ENCODE peak calls at places on chromosomes 11 and 22, in eight cellular contexts. T is AG04450, W is astrocyte of the spinal cord, C is left ventricle myocardium inferior, A is colonic mucosa, X is K562, I is fibroblast of mammary gland, G is lower leg skin. N is an unnamed sample.

GRCh38 chr11:62012451-62013265 is 45.2 kb upstream of the FTH1 start:
- DNase-seq in W (no peak), X (no peak), C (no peak), I (peak), T (no peak), G (no peak), A (no peak), N (peak)

GRCh38 chr11:46582588-46582987 is 11.2 kb downstream of the AMBRA1 start:
- DNase-seq in I (no peak), A (no peak), T (no peak), C (no peak), W (no peak), G (no peak), X (no peak), N (no peak)

GRCh38 chr22:37345863-37346514 is 63.7 kb downstream of the CYTH4 start:
- DNase-seq in T (peak), I (peak), G (no peak), W (peak), X (no peak), A (peak), C (peak), N (peak)

GRCh38 chr11:64025205-64025604 is 10.5 kb upstream of the FLRT1 start:
- DNase-seq in T (no peak), G (no peak), W (no peak), A (no peak), C (no peak), X (no peak), I (no peak), N (no peak)

GRCh38 chr11:112211556-112211955 is 14.7 kb upstream of the PTS start:
- DNase-seq in C (no peak), G (no peak), I (no peak), X (no peak), W (no peak), A (no peak), T (no peak), N (no peak)

GRCh38 chr11:69079891-69080290 is 31.2 kb downstream of the TPCN2 start:
- DNase-seq in C (no peak), I (no peak), G (no peak), W (no peak), T (no peak), X (no peak), A (no peak), N (no peak)

GRCh38 chr11:116611998-116612620 is 160.7 kb downstream of the BUD13 start:
- DNase-seq in X (no peak), I (no peak), C (no peak), A (no peak), W (no peak), G (no peak), T (no peak), N (no peak)

GRCh38 chr11:35362571-35362980 is 56.8 kb downstream of the SLC1A2 start:
- DNase-seq in C (no peak), W (no peak), G (no peak), T (no peak), A (no peak), I (peak), X (no peak), N (no peak)

GRCh38 chr22:48261048-48261621 is 1498.7 kb downstream of the TBC1D22A start:
- DNase-seq in G (no peak), C (no peak), X (no peak), A (no peak), I (no peak), W (no peak), T (no peak), N (no peak)

GRCh38 chr11:10845589-10845988 is 12.3 kb downstream of the ZBED5 start:
- DNase-seq in W (no peak), C (no peak), I (no peak), X (no peak), G (no peak), T (no peak), A (no peak), N (no peak)

GRCh38 chr22:20799449-20799848 is 25.5 kb downstream of the SERPIND1 start:
- DNase-seq in A (no peak), G (no peak), X (no peak), C (no peak), T (no peak), I (no peak), W (no peak), N (no peak)

GRCh38 chr11:36026315-36026968 is 82.6 kb downstream of the LDLRAD3 start:
- DNase-seq in W (no peak), I (no peak), A (no peak), T (no peak), C (no peak), G (no peak), X (no peak), N (no peak)

GRCh38 chr11:112972399-112973115 is 11.3 kb downstream of the NCAM1 start:
- DNase-seq in T (no peak), I (no peak), W (no peak), C (no peak), A (no peak), G (no peak), X (no peak), N (no peak)

GRCh38 chr22:29753808-29754657 is 12.8 kb downstream of the ZMAT5 start:
- DNase-seq in G (no peak), A (no peak), W (no peak), C (no peak), X (no peak), I (no peak), T (no peak), N (no peak)

GRCh38 chr22:35918466-35918865 is 110.2 kb downstream of the RBFOX2 start:
- DNase-seq in W (no peak), T (no peak), X (no peak), I (peak), G (no peak), A (no peak), C (no peak), N (no peak)

GRCh38 chr11:128503231-128503991 is 83.9 kb downstream of the ETS1 start:
- DNase-seq in C (no peak), A (no peak), I (peak), T (peak), G (no peak), X (no peak), W (peak), N (peak)

GRCh38 chr22:45478108-45478771 is 24.4 kb upstream of the FBLN1 start:
- DNase-seq in W (peak), C (no peak), X (no peak), A (no peak), T (peak), I (peak), G (no peak), N (peak)

GRCh38 chr11:57290288-57290687 is 34.5 kb downstream of the TNKS1BP1 start:
- DNase-seq in C (no peak), T (no peak), A (no peak), G (no peak), X (no peak), W (peak), I (peak), N (peak)

GRCh38 chr22:21927174-21927823 is 25.3 kb downstream of the PPM1F start:
- DNase-seq in W (no peak), G (no peak), C (no peak), I (no peak), X (peak), T (no peak), A (no peak), N (no peak)

GRCh38 chr11:73830261-73830660 is 42.6 kb downstream of the MRPL48 start:
- DNase-seq in C (no peak), A (no peak), T (no peak), I (no peak), W (no peak), X (no peak), G (no peak), N (no peak)

GRCh38 chr22:49817359-49817758 is 10.3 kb downstream of the BRD1 start:
- DNase-seq in I (no peak), T (no peak), X (no peak), G (no peak), C (no peak), A (no peak), W (no peak), N (no peak)

GRCh38 chr22:49823289-49824045 is 4.2 kb downstream of the BRD1 start:
- DNase-seq in G (no peak), X (no peak), I (no peak), W (no peak), A (no peak), C (no peak), T (no peak), N (no peak)

GRCh38 chr22:49824185-49824925 is 3.3 kb downstream of the BRD1 start:
- DNase-seq in I (no peak), X (no peak), W (no peak), A (no peak), G (no peak), C (no peak), T (no peak), N (no peak)

GRCh38 chr22:49824936-49825335 is 2.7 kb downstream of the BRD1 start:
- DNase-seq in A (no peak), W (no peak), X (no peak), C (no peak), I (no peak), T (no peak), G (no peak), N (no peak)

GRCh38 chr22:49820984-49821383 is 6.7 kb downstream of the BRD1 start:
- DNase-seq in A (no peak), W (no peak), I (peak), X (no peak), G (no peak), C (no peak), T (no peak), N (peak)
- TF ChIP-seq CTCF in A (no peak), W (no peak), I (peak), X (no peak), G (no peak), C (peak), T (no peak), N (peak)

DNA sequence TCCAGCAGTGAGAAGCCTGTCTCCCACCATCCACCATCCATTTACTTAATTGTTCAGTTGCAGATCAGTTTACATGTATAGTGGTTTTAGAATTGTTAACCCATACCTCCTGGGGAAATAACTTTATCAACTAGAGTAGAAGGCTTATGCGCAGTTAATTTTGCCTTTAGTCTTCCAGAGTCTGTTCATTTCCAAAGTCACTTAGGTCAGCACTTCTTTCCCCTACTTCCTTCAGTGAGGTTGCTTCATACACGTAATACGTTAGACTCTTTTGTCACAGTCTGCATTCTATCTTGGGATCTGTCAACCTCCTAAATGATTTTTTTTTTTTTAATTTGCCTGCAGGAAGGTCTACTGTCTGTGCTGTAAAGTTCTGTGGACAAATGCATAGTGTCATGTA is 495.6 kb upstream of the ISX start:
- DNase-seq in G (no peak), A (no peak), T (no peak), X (no peak), C (no peak), I (no peak), W (no peak), N (no peak)
- H3K4me3 ChIP-seq in G (no peak), A (no peak), T (no peak), X (no peak), C (no peak), I (no peak), W (no peak), N (no peak)

GRCh38 chr11:77114089-77114463 is 11.4 kb downstream of the OMP start:
- DNase-seq in T (no peak), G (no peak), X (no peak), A (no peak), W (no peak), C (no peak), I (no peak), N (no peak)

GRCh38 chr11:77111946-77112345 is 9.3 kb downstream of the OMP start:
- DNase-seq in X (no peak), I (no peak), W (no peak), T (no peak), G (no peak), A (no peak), C (no peak), N (no peak)

GRCh38 chr11:77112641-77113381 is 10.2 kb downstream of the OMP start:
- DNase-seq in C (no peak), T (no peak), I (no peak), G (no peak), W (no peak), X (no peak), A (no peak), N (no peak)

GRCh38 chr11:77115181-77115611 is 12.6 kb downstream of the OMP start:
- DNase-seq in T (no peak), C (no peak), X (peak), I (no peak), G (no peak), W (no peak), A (no peak), N (no peak)

DNA sequence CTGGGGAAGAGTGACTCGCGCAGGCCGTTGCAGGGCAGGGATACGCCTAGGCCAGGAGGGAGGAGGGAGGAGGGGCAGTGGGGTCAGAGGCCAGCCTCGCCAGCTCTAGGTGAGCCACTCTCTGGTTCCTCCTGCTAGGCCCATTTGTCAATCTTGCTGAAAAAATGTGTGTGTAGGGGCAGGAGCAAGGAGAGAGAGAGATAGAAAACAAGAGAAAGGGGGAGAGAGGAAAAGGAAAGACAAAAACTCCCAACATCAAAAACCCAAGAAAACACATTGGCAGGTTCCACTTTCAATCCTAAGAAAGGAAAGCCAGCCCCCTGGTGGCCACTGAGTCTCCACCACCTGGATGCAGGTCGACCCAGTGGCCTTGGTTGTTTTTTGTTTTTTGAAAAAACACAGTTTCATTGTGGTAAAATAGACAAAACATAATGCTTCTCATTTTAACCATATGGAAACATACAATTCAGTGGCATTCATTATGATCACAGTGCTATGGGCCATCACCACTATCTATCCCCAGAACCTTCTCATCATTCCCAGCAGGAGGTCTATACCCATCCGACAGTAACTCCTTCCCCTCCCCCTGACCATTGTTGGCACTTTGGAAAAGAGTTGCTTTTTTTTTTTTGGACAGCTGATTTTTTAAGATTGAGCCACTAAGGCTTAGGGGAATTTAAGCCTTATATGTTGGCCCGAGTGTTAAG is 10.9 kb downstream of the OMP start:
- DNase-seq in G (no peak), T (no peak), X (peak), W (peak), C (no peak), A (no peak), I (peak), N (peak)
- TF ChIP-seq CTCF in G (no peak), T (peak), X (peak), W (peak), C (peak), A (peak), I (peak), N (peak)

GRCh38 chr22:50247748-50248147 is 2.9 kb upstream of the TUBGCP6 start:
- DNase-seq in I (peak), T (no peak), G (no peak), A (peak), W (peak), C (no peak), X (peak), N (peak)
- H3K4me3 ChIP-seq in I (no peak), T (no peak), G (no peak), A (no peak), W (no peak), C (no peak), X (no peak), N (no peak)

GRCh38 chr11:115128226-115128625 is 376.0 kb downstream of the CADM1 start:
- DNase-seq in X (no peak), W (no peak), G (no peak), I (no peak), C (no peak), T (no peak), A (no peak), N (no peak)

GRCh38 chr11:115126515-115127208 is 377.6 kb downstream of the CADM1 start:
- DNase-seq in A (no peak), I (no peak), W (no peak), T (no peak), X (no peak), C (no peak), G (no peak), N (no peak)

GRCh38 chr11:115126092-115126491 is 378.1 kb downstream of the CADM1 start:
- DNase-seq in T (no peak), W (no peak), G (no peak), A (no peak), I (no peak), X (no peak), C (no peak), N (no peak)

GRCh38 chr11:115129771-115130306 is 374.4 kb downstream of the CADM1 start:
- DNase-seq in A (no peak), X (no peak), I (no peak), G (no peak), T (no peak), C (no peak), W (no peak), N (no peak)

GRCh38 chr11:115127790-115128189 is 376.4 kb downstream of the CADM1 start:
- DNase-seq in I (no peak), T (no peak), A (no peak), W (no peak), X (no peak), G (no peak), C (no peak), N (no peak)
- TF ChIP-seq CTCF in I (no peak), T (no peak), A (no peak), W (no peak), X (no peak), G (no peak), C (no peak), N (no peak)

N was measured in choroid plexus epithelial cell.